ENCODE peak calls at places on chromosomes 2 and 18, in four cellular contexts. J, X, T and H are unnamed samples.

GRCh38 chr18:24695168-24695567 is 234.7 kb downstream of the HRH4 start:
- DNase-seq in T (no peak), X (no peak), J (no peak), H (no peak)

GRCh38 chr2:20444993-20445910 is 1.6 kb upstream of the RHOB start:
- DNase-seq in X (no peak), J (no peak), T (no peak), H (no peak)

GRCh38 chr2:235675678-235676535 is 182.1 kb downstream of the AGAP1 start:
- DNase-seq in T (no peak), J (no peak), X (no peak), H (no peak)

GRCh38 chr2:197234792-197235191 is 75.8 kb downstream of the ANKRD44 start:
- DNase-seq in X (no peak), T (no peak), J (no peak), H (no peak)

GRCh38 chr2:144522741-144523605 is 3.1 kb upstream of the ZEB2 start:
- DNase-seq in T (no peak), X (no peak), J (peak), H (peak)

GRCh38 chr2:151482310-151482709 is 72.6 kb downstream of the RIF1 start:
- DNase-seq in X (no peak), J (no peak), T (no peak), H (no peak)

GRCh38 chr18:25111382-25112070 is 240.4 kb downstream of the ZNF521 start:
- DNase-seq in T (no peak), J (no peak), X (no peak), H (no peak)

GRCh38 chr2:236512902-236513433 is 56.7 kb upstream of the ACKR3 start:
- DNase-seq in T (peak), X (peak), J (peak), H (peak)

GRCh38 chr2:7034313-7034712 is 117.1 kb downstream of the RNF144A start:
- DNase-seq in T (no peak), X (no peak), J (no peak), H (no peak)

GRCh38 chr2:20919301-20919800 is 96.5 kb upstream of the LDAH start:
- DNase-seq in X (no peak), T (no peak), J (no peak), H (no peak)

GRCh38 chr2:42931147-42931817 is 138.9 kb upstream of the HAAO start:
- DNase-seq in T (no peak), X (no peak), J (no peak), H (no peak)

GRCh38 chr2:235740821-235741220 is 247.0 kb downstream of the AGAP1 start:
- DNase-seq in T (no peak), X (no peak), J (no peak), H (no peak)

GRCh38 chr2:147646999-147647588 is 197.7 kb upstream of the ACVR2A start:
- DNase-seq in T (no peak), X (no peak), J (no peak), H (no peak)

GRCh38 chr18:7598167-7599062 is 31.3 kb downstream of the PTPRM start:
- DNase-seq in T (no peak), J (no peak), X (no peak), H (no peak)

GRCh38 chr2:240851078-240851861 is 17.4 kb upstream of the AGXT start:
- DNase-seq in X (peak), T (peak), J (peak), H (peak)

GRCh38 chr2:32627441-32627900 is 379 bp upstream of the TTC27 start:
- DNase-seq in T (peak), J (peak), X (peak), H (peak)

GRCh38 chr2:174635747-174636399 is 38.3 kb upstream of the WIPF1 start:
- DNase-seq in J (no peak), T (no peak), X (no peak), H (no peak)

GRCh38 chr18:22346342-22346967 is 71.3 kb downstream of the CTAGE1 start:
- DNase-seq in T (peak), J (no peak), X (peak), H (no peak)

GRCh38 chr18:9719421-9719981 is 11.4 kb downstream of the RAB31 start:
- DNase-seq in T (no peak), X (no peak), J (no peak), H (no peak)

GRCh38 chr18:48073231-48073930 is 142.9 kb upstream of the SMAD2 start:
- DNase-seq in T (no peak), J (no peak), X (no peak), H (no peak)

GRCh38 chr2:37920570-37920969 is 4.5 kb upstream of the RMDN2 start:
- DNase-seq in T (no peak), X (no peak), J (no peak), H (no peak)

GRCh38 chr2:223604231-223604630 is 2.1 kb upstream of the SCG2 start:
- DNase-seq in J (no peak), X (no peak), T (no peak), H (no peak)

GRCh38 chr2:70907130-70907756 is 28.5 kb upstream of the ATP6V1B1 start:
- DNase-seq in T (peak), X (no peak), J (no peak), H (no peak)

GRCh38 chr2:150097891-150098595 is 389.4 kb downstream of the RND3 start:
- DNase-seq in X (no peak), T (no peak), J (no peak), H (no peak)

GRCh38 chr18:49966090-49966489 is 152.8 kb upstream of the ACAA2 start:
- DNase-seq in X (no peak), T (no peak), J (no peak), H (no peak)

GRCh38 chr2:217691920-217692666 is 310.7 kb downstream of the TNS1 start:
- DNase-seq in X (no peak), T (no peak), J (peak), H (peak)

GRCh38 chr18:64710105-64710861 is 561.4 kb upstream of the LINC00305 start:
- DNase-seq in X (no peak), T (no peak), J (no peak), H (no peak)

GRCh38 chr18:49733321-49733720 is 80.0 kb downstream of the ACAA2 start:
- DNase-seq in T (no peak), J (no peak), X (no peak), H (no peak)

GRCh38 chr2:181308731-181309130 is 148.5 kb upstream of the ITGA4 start:
- DNase-seq in J (no peak), X (no peak), T (no peak), H (no peak)

GRCh38 chr18:11861583-11862288 is 10.5 kb downstream of the CHMP1B start:
- DNase-seq in J (no peak), X (no peak), T (no peak), H (no peak)

GRCh38 chr18:11857177-11857887 is 6.1 kb downstream of the CHMP1B start:
- DNase-seq in X (no peak), J (peak), T (peak), H (peak)

GRCh38 chr18:11860594-11861450 is 9.6 kb downstream of the CHMP1B start:
- DNase-seq in J (no peak), T (no peak), X (no peak), H (no peak)

GRCh38 chr18:11859282-11859797 is 8.1 kb downstream of the CHMP1B start:
- DNase-seq in X (no peak), J (no peak), T (no peak), H (no peak)

DNA sequence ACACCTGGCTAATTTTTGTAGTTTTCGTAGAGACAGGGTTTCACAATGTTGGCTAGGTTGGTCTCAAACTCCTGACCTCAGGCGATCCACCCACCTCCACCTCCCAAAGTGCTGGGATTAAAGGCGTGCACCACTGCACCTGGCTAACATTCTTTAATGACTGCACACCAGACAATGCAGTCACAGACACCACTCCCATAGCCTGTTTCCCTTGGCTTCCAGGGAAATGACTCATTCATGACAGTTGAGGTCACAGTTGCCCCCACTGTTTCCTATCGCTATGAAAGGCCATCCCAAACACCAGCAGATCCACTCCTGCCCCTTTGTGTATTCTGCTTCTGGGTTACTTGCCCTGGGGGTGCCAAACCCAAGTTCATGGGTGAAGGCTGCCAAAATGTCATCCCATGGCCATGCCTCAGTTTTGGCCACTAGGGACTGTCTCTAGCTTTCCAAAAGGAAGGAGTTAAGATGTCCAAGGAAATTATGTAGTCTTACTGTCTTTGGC is 8.7 kb downstream of the CHMP1B start:
- DNase-seq in J (no peak), T (peak), X (no peak), H (no peak)
- H3K27ac ChIP-seq in J (no peak), T (no peak), X (no peak), H (no peak)

GRCh38 chr18:32443356-32443755 is 27.3 kb downstream of the GAREM1 start:
- DNase-seq in X (no peak), J (no peak), T (no peak), H (no peak)
- H3K27ac ChIP-seq in X (no peak), J (no peak), T (no peak), H (no peak)

DNA sequence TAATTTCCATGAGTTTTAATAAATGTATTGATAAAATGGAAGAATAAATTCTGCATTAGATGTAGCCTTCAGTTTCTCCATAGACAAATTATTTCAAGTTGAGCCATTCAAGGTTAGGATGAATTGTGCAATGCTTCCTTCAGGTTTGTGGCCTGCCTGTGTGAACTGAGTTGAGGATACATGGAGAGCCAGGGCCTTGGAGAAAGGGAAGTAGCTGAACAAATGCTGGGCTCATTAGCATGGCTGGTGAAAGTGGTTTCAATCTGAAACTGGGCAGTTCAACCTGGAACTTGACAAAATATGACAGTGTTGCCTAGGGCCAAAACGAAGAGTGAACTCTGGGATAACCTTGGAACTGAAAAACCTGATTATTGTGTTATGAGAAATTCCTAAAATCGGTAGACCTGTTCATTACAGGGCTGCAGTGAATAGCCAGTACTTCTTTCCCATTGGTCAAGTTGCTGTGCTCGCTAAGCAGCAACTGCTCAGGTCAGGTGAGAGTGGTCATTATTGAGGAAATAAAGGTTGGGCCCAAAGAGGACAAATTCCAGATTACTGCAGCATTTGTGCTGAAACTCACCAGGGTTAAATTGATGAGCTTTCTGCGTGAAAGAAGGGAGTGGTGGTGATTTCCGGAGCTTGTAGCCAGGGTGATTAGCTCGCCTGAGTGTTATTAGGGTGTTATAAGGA is 12.7 kb downstream of the INPP1 start:
- DNase-seq in T (no peak), J (no peak), X (no peak), H (no peak)
- H3K27ac ChIP-seq in T (peak), J (no peak), X (no peak), H (peak)

GRCh38 chr18:23534276-23534675 is 31.0 kb downstream of the RMC1 start:
- DNase-seq in J (no peak), X (no peak), T (no peak), H (no peak)
- H3K27ac ChIP-seq in J (no peak), X (no peak), T (no peak), H (no peak)